ENCODE peak calls at places on chromosomes 16 and 17, in seven cellular contexts. One of them, this sample, is unnamed.
A peak's percentile ranks its signal among the peaks of the same experiment; 100 is the strongest.

GRCh38 chr16:57276596-57276995 is 7.9 kb downstream of the PLLP start:
- DNase-seq in neural progenitor cell: no peak
- DNase-seq in H1: no peak
- DNase-seq in OCI-M1: no peak
- DNase-seq in adrenal gland: no peak
- DNase-seq in GM12878: no peak
- DNase-seq in activated T-cell treated with anti-CD3 and anti-CD28 coated beads, Interleukin-2, amount 50 U/mL, for 48 hours: no peak
- DNase-seq in this sample: no peak

GRCh38 chr16:29710227-29711219 is 31.5 kb downstream of the QPRT start:
- DNase-seq in neural progenitor cell: peak; percentile 66
- DNase-seq in H1: no peak
- DNase-seq in OCI-M1: peak; percentile 90
- DNase-seq in adrenal gland: no peak
- DNase-seq in GM12878: no peak
- DNase-seq in activated T-cell treated with anti-CD3 and anti-CD28 coated beads, Interleukin-2, amount 50 U/mL, for 48 hours: no peak
- DNase-seq in this sample: peak; percentile 82

GRCh38 chr17:49359990-49360795 is 1.9 kb downstream of the ZNF652 start:
- DNase-seq in neural progenitor cell: peak; percentile 6
- DNase-seq in H1: no peak
- DNase-seq in OCI-M1: peak; percentile 60
- DNase-seq in adrenal gland: no peak
- DNase-seq in GM12878: no peak
- DNase-seq in activated T-cell treated with anti-CD3 and anti-CD28 coated beads, Interleukin-2, amount 50 U/mL, for 48 hours: no peak
- DNase-seq in this sample: no peak

GRCh38 chr17:48002208-48002919 is 31.5 kb downstream of the CDK5RAP3 start:
- DNase-seq in neural progenitor cell: peak; percentile 48
- DNase-seq in H1: no peak
- DNase-seq in OCI-M1: peak; percentile 88
- DNase-seq in adrenal gland: no peak
- DNase-seq in GM12878: peak; percentile 75
- DNase-seq in activated T-cell treated with anti-CD3 and anti-CD28 coated beads, Interleukin-2, amount 50 U/mL, for 48 hours: no peak
- DNase-seq in this sample: no peak

GRCh38 chr16:81583893-81584705 is 139.5 kb downstream of the CMIP start:
- DNase-seq in neural progenitor cell: no peak
- DNase-seq in H1: no peak
- DNase-seq in OCI-M1: no peak
- DNase-seq in adrenal gland: peak; percentile 89
- DNase-seq in GM12878: no peak
- DNase-seq in activated T-cell treated with anti-CD3 and anti-CD28 coated beads, Interleukin-2, amount 50 U/mL, for 48 hours: no peak
- DNase-seq in this sample: no peak

GRCh38 chr17:30780343-30780742 is 44.1 kb downstream of the CRLF3 start:
- DNase-seq in neural progenitor cell: no peak
- DNase-seq in H1: no peak
- DNase-seq in OCI-M1: no peak
- DNase-seq in adrenal gland: no peak
- DNase-seq in GM12878: peak; percentile 47
- DNase-seq in activated T-cell treated with anti-CD3 and anti-CD28 coated beads, Interleukin-2, amount 50 U/mL, for 48 hours: peak; percentile 41
- DNase-seq in this sample: no peak

GRCh38 chr16:69089091-69089912 is 16.2 kb upstream of the HAS3 start:
- DNase-seq in neural progenitor cell: peak; percentile 59
- DNase-seq in H1: no peak
- DNase-seq in OCI-M1: peak; percentile 77
- DNase-seq in adrenal gland: peak; percentile 71
- DNase-seq in GM12878: peak; percentile 21
- DNase-seq in activated T-cell treated with anti-CD3 and anti-CD28 coated beads, Interleukin-2, amount 50 U/mL, for 48 hours: peak; percentile 52
- DNase-seq in this sample: peak; percentile 75

GRCh38 chr17:48100591-48101011 is 677 bp downstream of the CBX1 start:
- DNase-seq in neural progenitor cell: peak; percentile 81
- DNase-seq in H1: peak; percentile 78
- DNase-seq in OCI-M1: peak; percentile 71
- DNase-seq in adrenal gland: peak; percentile 47
- DNase-seq in GM12878: no peak
- DNase-seq in activated T-cell treated with anti-CD3 and anti-CD28 coated beads, Interleukin-2, amount 50 U/mL, for 48 hours: no peak
- DNase-seq in this sample: peak; percentile 89

GRCh38 chr16:1272453-1273198 is 16.8 kb downstream of the TPSD1 start:
- DNase-seq in neural progenitor cell: no peak
- DNase-seq in H1: no peak
- DNase-seq in OCI-M1: no peak
- DNase-seq in adrenal gland: no peak
- DNase-seq in GM12878: no peak
- DNase-seq in activated T-cell treated with anti-CD3 and anti-CD28 coated beads, Interleukin-2, amount 50 U/mL, for 48 hours: no peak
- DNase-seq in this sample: no peak

GRCh38 chr16:4603624-4604170 is 11.0 kb downstream of the UBALD1 start:
- DNase-seq in neural progenitor cell: no peak
- DNase-seq in H1: no peak
- DNase-seq in OCI-M1: no peak
- DNase-seq in adrenal gland: no peak
- DNase-seq in GM12878: no peak
- DNase-seq in activated T-cell treated with anti-CD3 and anti-CD28 coated beads, Interleukin-2, amount 50 U/mL, for 48 hours: no peak
- DNase-seq in this sample: no peak

This sample was measured in GM23338.